ENCODE peak calls at places on chromosomes 12 and 14, in nine cellular contexts. O is epithelial cell of esophagus, M is spleen, B is fibroblast of pulmonary artery, E is cardiac fibroblast, I is colonic mucosa, T is bronchial epithelial cell, W is AG04449, J is cardiac muscle cell. V is an unnamed sample.

GRCh38 chr14:81516941-81517797 is 16.5 kb downstream of the SEL1L start:
- DNase-seq in O (no peak), M (no peak), B (peak; percentile 86), E (peak; percentile 82), I (peak; percentile 63), T (no peak), W (peak; percentile 28), J (peak; percentile 87), V (peak; percentile 28)

GRCh38 chr12:44976246-44976645 is 74.7 kb downstream of the DBX2 start:
- DNase-seq in O (no peak), M (no peak), B (no peak), E (no peak), I (no peak), T (no peak), W (no peak), J (peak; percentile 0), V (no peak)

GRCh38 chr14:53929871-53930685 is 26.5 kb downstream of the BMP4 start:
- DNase-seq in O (peak; percentile 48), M (no peak), B (no peak), E (no peak), I (peak; percentile 59), T (peak; percentile 25), W (no peak), J (no peak), V (no peak)

GRCh38 chr12:93990832-93991748 is 157.3 kb upstream of the PLXNC1 start:
- DNase-seq in O (peak; percentile 29), M (no peak), B (peak; percentile 58), E (peak; percentile 74), I (peak; percentile 23), T (no peak), W (no peak), J (peak; percentile 72), V (no peak)

GRCh38 chr12:122422769-122423257 is 344 bp upstream of the CLIP1 start:
- DNase-seq in O (peak; percentile 82), M (no peak), B (peak; percentile 40), E (peak; percentile 45), I (peak; percentile 38), T (peak; percentile 80), W (no peak), J (peak; percentile 47), V (no peak)

GRCh38 chr14:88825078-88825458 is 617 bp downstream of the TTC8 start:
- DNase-seq in O (peak; percentile 16), M (no peak), B (peak; percentile 25), E (peak; percentile 21), I (no peak), T (no peak), W (no peak), J (peak; percentile 19), V (no peak)

GRCh38 chr14:50364792-50365191 is 31.9 kb downstream of the CDKL1 start:
- DNase-seq in O (peak; percentile 61), M (no peak), B (no peak), E (no peak), I (peak; percentile 53), T (peak; percentile 70), W (no peak), J (no peak), V (no peak)

GRCh38 chr14:99199854-99200653 is 71.9 kb downstream of the BCL11B start:
- DNase-seq in O (no peak), M (no peak), B (no peak), E (no peak), I (no peak), T (no peak), W (no peak), J (peak; percentile 15), V (no peak)

GRCh38 chr12:130565189-130565588 is 150.9 kb downstream of the RIMBP2 start:
- DNase-seq in O (no peak), M (no peak), B (no peak), E (no peak), I (no peak), T (no peak), W (no peak), J (no peak), V (no peak)

GRCh38 chr14:96711559-96712267 is 85.5 kb upstream of the VRK1 start:
- DNase-seq in O (no peak), M (no peak), B (no peak), E (no peak), I (no peak), T (no peak), W (no peak), J (no peak), V (no peak)

GRCh38 chr12:79691299-79692248 is 810 bp upstream of the PAWR start:
- DNase-seq in O (peak; percentile 94), M (no peak), B (peak; percentile 85), E (peak; percentile 75), I (peak; percentile 35), T (peak; percentile 93), W (peak; percentile 88), J (peak; percentile 83), V (peak; percentile 70)

GRCh38 chr12:99959549-99960170 is 25.1 kb downstream of the ANKS1B start:
- DNase-seq in O (peak; percentile 77), M (no peak), B (peak; percentile 29), E (peak; percentile 57), I (no peak), T (peak; percentile 93), W (no peak), J (peak; percentile 67), V (no peak)

GRCh38 chr14:52086755-52087154 is 17.9 kb upstream of the NID2 start:
- DNase-seq in O (no peak), M (no peak), B (no peak), E (no peak), I (no peak), T (no peak), W (peak; percentile 73), J (peak; percentile 53), V (no peak)

GRCh38 chr14:50829472-50830043 is 1.4 kb downstream of the NIN start:
- DNase-seq in O (no peak), M (no peak), B (no peak), E (no peak), I (no peak), T (no peak), W (no peak), J (no peak), V (no peak)

GRCh38 chr12:19892186-19892585 is 452.9 kb downstream of the AEBP2 start:
- DNase-seq in O (no peak), M (no peak), B (no peak), E (no peak), I (no peak), T (no peak), W (no peak), J (no peak), V (no peak)

DNA sequence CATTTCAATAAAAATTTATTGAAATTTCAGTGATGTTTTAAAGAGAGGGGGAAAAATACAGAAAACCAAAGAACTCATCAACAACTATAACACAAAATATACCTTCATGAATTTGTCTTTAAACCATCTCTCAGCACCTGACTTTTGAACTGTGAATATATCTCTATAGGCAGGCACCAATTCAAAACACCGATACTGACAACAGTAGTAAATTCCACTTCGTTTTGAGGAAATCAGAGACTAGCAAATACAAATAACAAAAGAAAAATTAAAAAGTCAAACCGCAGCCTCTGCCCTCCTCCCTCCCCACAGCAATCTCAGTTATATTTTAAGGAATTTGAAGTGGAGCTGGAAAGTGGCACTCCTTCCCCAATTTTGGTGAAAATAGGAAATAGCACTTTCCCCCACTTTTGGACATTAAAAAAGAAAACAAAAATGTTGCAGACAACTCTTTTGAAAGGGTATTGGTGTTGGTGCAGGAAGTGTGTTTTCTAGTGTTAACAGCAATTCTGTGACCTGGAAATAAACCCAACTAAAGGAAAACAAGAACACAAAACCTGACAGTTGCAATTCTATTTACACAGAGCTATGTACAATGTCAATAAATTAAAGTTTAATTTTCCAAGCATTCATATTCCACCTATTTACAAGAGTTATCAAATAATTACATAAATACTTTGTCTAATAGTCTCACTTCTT is 13.6 kb downstream of the TBX3 start:
- DNase-seq in O (no peak), M (no peak), B (no peak), E (no peak), I (no peak), T (no peak), W (no peak), J (no peak), V (no peak)
- H3K4me3 ChIP-seq in O (no peak overlapping the region), M (no peak overlapping the region), B (no peak overlapping the region), E (no peak overlapping the region), I (no peak overlapping the region), T (no peak overlapping the region), W (no peak overlapping the region), J (peak overlapping the region; percentile 35), V (no peak overlapping the region)

GRCh38 chr12:112575559-112576067 is 156.9 kb downstream of the PTPN11 start:
- DNase-seq in O (no peak), M (no peak), B (no peak), E (no peak), I (no peak), T (no peak), W (no peak), J (no peak), V (no peak)
- H3K4me3 ChIP-seq in O (no peak overlapping the region), M (no peak overlapping the region), B (no peak overlapping the region), E (no peak overlapping the region), I (no peak overlapping the region), T (no peak overlapping the region), W (no peak overlapping the region), J (no peak overlapping the region), V (no peak overlapping the region)

GRCh38 chr14:58920230-58920629 is 268.2 kb upstream of the DAAM1 start:
- DNase-seq in O (no peak), M (no peak), B (no peak), E (no peak), I (no peak), T (no peak), W (no peak), J (no peak), V (no peak)

GRCh38 chr14:58914271-58914855 is 274.1 kb upstream of the DAAM1 start:
- DNase-seq in O (no peak), M (no peak), B (no peak), E (no peak), I (no peak), T (no peak), W (no peak), J (peak; percentile 11), V (no peak)

GRCh38 chr14:58915646-58916045 is 272.8 kb upstream of the DAAM1 start:
- DNase-seq in O (no peak), M (no peak), B (no peak), E (no peak), I (no peak), T (peak; percentile 5), W (no peak), J (no peak), V (no peak)

GRCh38 chr14:58919262-58919661 is 269.2 kb upstream of the DAAM1 start:
- DNase-seq in O (no peak), M (no peak), B (no peak), E (no peak), I (no peak), T (no peak), W (no peak), J (no peak), V (peak; percentile 15)

DNA sequence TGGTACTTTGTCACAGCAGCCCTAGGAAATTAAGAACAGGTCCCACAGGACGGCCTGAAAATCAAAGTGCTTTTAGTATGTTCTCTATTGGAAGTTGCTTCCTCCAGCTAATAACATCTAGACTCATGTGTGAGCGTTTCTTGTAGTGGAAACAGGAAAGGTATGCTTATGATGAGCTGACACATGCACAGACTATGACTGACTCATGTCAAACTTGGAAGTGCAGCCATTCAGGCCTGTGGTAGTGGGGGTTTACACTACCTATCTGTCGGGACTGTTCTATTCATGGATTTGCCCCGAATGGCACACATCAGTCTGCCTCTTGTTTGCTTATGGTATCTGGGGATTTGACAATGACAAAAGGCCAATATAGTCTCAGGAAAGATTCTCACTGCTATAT is 270.4 kb upstream of the DAAM1 start:
- DNase-seq in O (peak; percentile 86), M (no peak), B (no peak), E (no peak), I (no peak), T (peak; percentile 90), W (no peak), J (no peak), V (peak; percentile 25)
- H3K4me3 ChIP-seq in O (no peak overlapping the region), M (no peak overlapping the region), B (no peak overlapping the region), E (no peak overlapping the region), I (no peak overlapping the region), T (no peak overlapping the region), W (no peak overlapping the region), J (no peak overlapping the region), V (no peak overlapping the region)

GRCh38 chr12:59040651-59041050 is 120.3 kb upstream of the LRIG3 start:
- DNase-seq in O (peak; percentile 81), M (no peak), B (peak; percentile 75), E (peak; percentile 64), I (no peak), T (peak; percentile 81), W (peak; percentile 73), J (peak; percentile 63), V (peak; percentile 81)
- H3K4me3 ChIP-seq in O (no peak overlapping the region), M (no peak overlapping the region), B (no peak overlapping the region), E (no peak overlapping the region), I (no peak overlapping the region), T (no peak overlapping the region), W (no peak overlapping the region), J (no peak overlapping the region), V (no peak overlapping the region)